ENCODE peak calls at places on chromosome X, in ten cellular contexts. S, Y, O, M, R, B, I, L, A and Z are unnamed samples.

GRCh38 chrX:12973561-12974216 is 1.2 kb upstream of the TMSB4X start:
- DNase-seq in S (peak; percentile 70), Y (peak; percentile 19), O (no peak), M (no peak), R (no peak), B (no peak), I (no peak), L (peak; percentile 45), A (no peak), Z (no peak)

GRCh38 chrX:56219702-56220101 is 12.5 kb upstream of the KLF8 start:
- DNase-seq in S (no peak), Y (no peak), O (no peak), M (no peak), R (peak; percentile 4), B (no peak), I (no peak), L (no peak), A (no peak), Z (no peak)

GRCh38 chrX:103464774-103465117 is 54.5 kb downstream of the RAB40A start:
- DNase-seq in S (peak; percentile 79), Y (peak; percentile 52), O (peak; percentile 43), M (peak; percentile 72), R (peak; percentile 77), B (peak; percentile 56), I (peak; percentile 76), L (peak; percentile 83), A (peak; percentile 61), Z (peak; percentile 66)

GRCh38 chrX:2767631-2768455 is 16.0 kb downstream of the XG start:
- DNase-seq in S (peak; percentile 84), Y (peak; percentile 50), O (no peak), M (peak; percentile 32), R (no peak), B (no peak), I (peak; percentile 90), L (no peak), A (peak; percentile 96), Z (peak; percentile 33)

GRCh38 chrX:129520151-129520550 is 3.1 kb downstream of the SMARCA1 start:
- DNase-seq in S (no peak), Y (no peak), O (no peak), M (no peak), R (no peak), B (no peak), I (no peak), L (no peak), A (no peak), Z (no peak)

GRCh38 chrX:16772460-16772859 is 13.8 kb upstream of the TXLNG start:
- DNase-seq in S (no peak), Y (no peak), O (no peak), M (no peak), R (no peak), B (no peak), I (no peak), L (no peak), A (peak; percentile 57), Z (no peak)

GRCh38 chrX:85109235-85109634 is 105.6 kb downstream of the APOOL start:
- DNase-seq in S (no peak), Y (no peak), O (no peak), M (no peak), R (no peak), B (no peak), I (no peak), L (no peak), A (no peak), Z (no peak)

GRCh38 chrX:153933751-153934472 is 925 bp downstream of the NAA10 start:
- DNase-seq in S (no peak), Y (no peak), O (no peak), M (no peak), R (no peak), B (no peak), I (no peak), L (no peak), A (no peak), Z (no peak)

GRCh38 chrX:111124418-111124817 is 28.4 kb downstream of the PAK3 start:
- DNase-seq in S (no peak), Y (no peak), O (no peak), M (no peak), R (no peak), B (no peak), I (no peak), L (no peak), A (no peak), Z (no peak)

GRCh38 chrX:100297732-100298131 is 112.3 kb downstream of the PCDH19 start:
- DNase-seq in S (no peak), Y (no peak), O (no peak), M (no peak), R (no peak), B (no peak), I (no peak), L (no peak), A (no peak), Z (no peak)

GRCh38 chrX:136589966-136590365 is 58.0 kb downstream of the VGLL1 start:
- DNase-seq in S (no peak), Y (no peak), O (no peak), M (no peak), R (no peak), B (no peak), I (no peak), L (no peak), A (no peak), Z (no peak)

GRCh38 chrX:153981771-153982533 is 9.4 kb downstream of the TMEM187 start:
- DNase-seq in S (no peak), Y (peak; percentile 48), O (no peak), M (peak; percentile 46), R (no peak), B (peak; percentile 44), I (no peak), L (peak; percentile 87), A (no peak), Z (peak; percentile 76)

GRCh38 chrX:12319012-12319519 is 180.8 kb downstream of the FRMPD4 start:
- DNase-seq in S (no peak), Y (no peak), O (no peak), M (no peak), R (no peak), B (no peak), I (no peak), L (no peak), A (no peak), Z (no peak)

GRCh38 chrX:22037225-22037624 is 5.1 kb downstream of the PHEX start:
- DNase-seq in S (no peak), Y (no peak), O (no peak), M (no peak), R (no peak), B (no peak), I (no peak), L (no peak), A (no peak), Z (no peak)

GRCh38 chrX:153530411-153531145 is 13.1 kb downstream of the ATP2B3 start:
- DNase-seq in S (no peak), Y (no peak), O (no peak), M (no peak), R (no peak), B (no peak), I (no peak), L (no peak), A (no peak), Z (no peak)

GRCh38 chrX:75989806-75990590 is 182.9 kb upstream of the PBDC1 start:
- DNase-seq in S (no peak), Y (no peak), O (peak; percentile 7), M (no peak), R (no peak), B (no peak), I (no peak), L (no peak), A (no peak), Z (no peak)

GRCh38 chrX:45715787-45716186 is 515.1 kb upstream of the DIPK2B start:
- DNase-seq in S (no peak), Y (no peak), O (no peak), M (no peak), R (no peak), B (no peak), I (no peak), L (no peak), A (no peak), Z (no peak)
- H3K4me1 ChIP-seq in S (peaks cover 10% of the 10 kb centered on the region), Y (no peaks in the 10 kb centered on the region), O (no peaks in the 10 kb centered on the region), M (peaks cover 4% of the 10 kb centered on the region), R (peaks cover 19% of the 10 kb centered on the region), B (no peaks in the 10 kb centered on the region), I (no peaks in the 10 kb centered on the region), L (no peaks in the 10 kb centered on the region), A (no peaks in the 10 kb centered on the region), Z (no peaks in the 10 kb centered on the region)

GRCh38 chrX:31420302-31420701 is 348.5 kb upstream of the FTHL17 start:
- DNase-seq in S (no peak), Y (no peak), O (no peak), M (no peak), R (no peak), B (no peak), I (no peak), L (no peak), A (no peak), Z (no peak)
- H3K27me3 ChIP-seq in S (no peaks in the 10 kb centered on the region), Y (no peaks in the 10 kb centered on the region), O (no peaks in the 10 kb centered on the region), M (no peaks in the 10 kb centered on the region), R (no peaks in the 10 kb centered on the region), B (no peaks in the 10 kb centered on the region), I (no peaks in the 10 kb centered on the region), L (no peaks in the 10 kb centered on the region), A (no peaks in the 10 kb centered on the region), Z (no peaks in the 10 kb centered on the region)

GRCh38 chrX:19862634-19863236 is 24.7 kb downstream of the SH3KBP1 start:
- DNase-seq in S (no peak), Y (no peak), O (no peak), M (no peak), R (no peak), B (no peak), I (no peak), L (no peak), A (no peak), Z (no peak)
- H3K4me1 ChIP-seq in S (no peaks in the 10 kb centered on the region), Y (peaks cover 18% of the 10 kb centered on the region), O (peaks cover 48% of the 10 kb centered on the region), M (no peaks in the 10 kb centered on the region), R (peaks cover 2% of the 10 kb centered on the region), B (peaks cover 14% of the 10 kb centered on the region), I (no peaks in the 10 kb centered on the region), L (no peaks in the 10 kb centered on the region), A (no peaks in the 10 kb centered on the region), Z (peaks cover 8% of the 10 kb centered on the region)

DNA sequence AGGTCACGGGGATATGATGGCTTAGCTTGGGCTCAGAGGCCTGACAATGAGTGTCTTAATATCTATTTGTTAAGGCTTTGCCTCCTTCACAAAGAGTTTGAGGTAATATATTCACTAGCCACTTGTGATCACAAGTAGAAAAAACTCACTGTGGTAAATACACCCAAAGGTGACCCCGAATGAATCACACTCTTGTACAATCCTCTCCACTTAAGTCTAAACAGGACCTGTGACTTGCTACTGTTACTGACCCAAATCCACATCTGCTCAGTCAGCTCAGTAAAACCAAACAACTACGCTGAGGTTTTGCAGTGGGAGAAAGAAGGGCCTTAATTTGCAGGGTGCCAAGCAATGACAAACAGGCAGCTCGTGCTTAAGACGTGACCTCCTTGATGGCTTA is 223.8 kb upstream of the MAGEC2 start:
- DNase-seq in S (no peak), Y (no peak), O (no peak), M (no peak), R (no peak), B (no peak), I (no peak), L (no peak), A (no peak), Z (no peak)
- H3K27me3 ChIP-seq in S (no peaks in the 10 kb centered on the region), Y (no peaks in the 10 kb centered on the region), O (no peaks in the 10 kb centered on the region), M (no peaks in the 10 kb centered on the region), R (no peaks in the 10 kb centered on the region), B (no peaks in the 10 kb centered on the region), I (no peaks in the 10 kb centered on the region), L (no peaks in the 10 kb centered on the region), A (no peaks in the 10 kb centered on the region), Z (no peaks in the 10 kb centered on the region)

DNA sequence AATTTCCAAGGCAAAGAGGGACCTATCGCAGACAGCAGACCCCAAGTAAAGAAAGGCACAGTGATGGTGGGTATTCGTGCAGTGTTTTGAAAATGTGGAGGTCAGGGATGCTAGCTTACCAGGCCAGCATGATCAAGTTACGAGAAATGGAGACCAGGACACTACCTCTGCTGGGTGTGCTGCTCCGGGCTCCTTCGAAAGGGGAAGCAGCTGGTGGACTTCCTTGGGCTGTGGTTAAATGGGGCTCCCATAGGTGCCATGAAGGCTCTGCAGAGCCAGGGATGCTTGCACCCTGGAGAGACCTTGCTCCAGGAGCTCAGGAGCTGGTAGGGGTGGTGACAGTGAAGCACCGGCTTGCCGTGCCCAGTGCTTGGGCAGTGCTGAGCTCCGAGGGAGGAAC is 68.8 kb downstream of the TBL1X start:
- DNase-seq in S (no peak), Y (no peak), O (no peak), M (no peak), R (no peak), B (no peak), I (no peak), L (no peak), A (no peak), Z (no peak)
- H3K4me1 ChIP-seq in S (peaks cover 13% of the 10 kb centered on the region), Y (peaks cover 24% of the 10 kb centered on the region), O (no peaks in the 10 kb centered on the region), M (no peaks in the 10 kb centered on the region), R (peaks cover 12% of the 10 kb centered on the region), B (peaks cover 10% of the 10 kb centered on the region), I (peaks cover 9% of the 10 kb centered on the region), L (peaks cover 4% of the 10 kb centered on the region), A (peaks cover under 1% of the 10 kb centered on the region), Z (peaks cover 9% of the 10 kb centered on the region)